ENCODE peak calls at places on chromosomes 5 and 9, in six cellular contexts. D, E, F, C, O and Y are unnamed samples.

GRCh38 chr5:83595217-83595616 is 123.7 kb downstream of the VCAN start:
- DNase-seq in C (no peak), O (no peak), F (no peak), E (no peak), D (no peak), Y (no peak)

GRCh38 chr5:172667786-172668735 is 27.0 kb downstream of the NEURL1B start:
- DNase-seq in C (no peak), F (no peak), D (no peak), E (no peak), O (no peak), Y (no peak)

GRCh38 chr9:2726620-2727335 is 9.5 kb downstream of the KCNV2 start:
- DNase-seq in E (peak), O (no peak), F (no peak), C (no peak), D (no peak), Y (no peak)

GRCh38 chr5:73176250-73176649 is 3.3 kb downstream of the TMEM174 start:
- DNase-seq in C (no peak), E (peak), D (no peak), F (no peak), O (no peak), Y (no peak)

GRCh38 chr9:126999315-127000068 is 84.9 kb downstream of the RALGPS1 start:
- DNase-seq in O (no peak), D (no peak), E (no peak), F (no peak), C (no peak), Y (no peak)

GRCh38 chr5:30112842-30113241 is 1080.6 kb upstream of the CDH6 start:
- DNase-seq in E (no peak), D (no peak), F (no peak), C (no peak), O (peak), Y (no peak)

GRCh38 chr9:90432951-90433350 is 209.7 kb downstream of the DIRAS2 start:
- DNase-seq in C (no peak), D (no peak), F (no peak), E (no peak), O (no peak), Y (no peak)

GRCh38 chr5:174231961-174232487 is 186.5 kb downstream of the NSG2 start:
- DNase-seq in C (no peak), O (no peak), D (no peak), E (no peak), F (no peak), Y (no peak)

GRCh38 chr9:89523948-89524347 is 26.0 kb upstream of the SEMA4D start:
- DNase-seq in C (peak), D (no peak), E (no peak), F (no peak), O (no peak), Y (no peak)

GRCh38 chr5:1189269-1189668 is 12.1 kb upstream of the SLC6A19 start:
- DNase-seq in C (no peak), O (no peak), D (peak), E (no peak), F (no peak), Y (no peak)

GRCh38 chr5:170581211-170581610 is 77.4 kb downstream of the KCNIP1 start:
- DNase-seq in C (no peak), E (no peak), F (no peak), O (no peak), D (no peak), Y (no peak)

GRCh38 chr9:132669636-132670358 is at the start of gene DDX31:
- DNase-seq in F (peak), C (peak), D (peak), E (peak), O (peak), Y (peak)

GRCh38 chr5:72346396-72346795 is 26.2 kb downstream of the PTCD2 start:
- DNase-seq in O (no peak), F (no peak), C (no peak), E (no peak), D (no peak), Y (no peak)

GRCh38 chr5:35015063-35015462 is 32.7 kb downstream of the AGXT2 start:
- DNase-seq in E (no peak), O (no peak), F (no peak), C (no peak), D (no peak), Y (no peak)

GRCh38 chr9:89883401-89884341 is 278.9 kb downstream of the GADD45G start:
- DNase-seq in F (peak), E (no peak), C (no peak), D (no peak), O (no peak), Y (no peak)

GRCh38 chr5:15560421-15560820 is 60.4 kb downstream of the FBXL7 start:
- DNase-seq in C (no peak), O (no peak), F (no peak), E (no peak), D (no peak), Y (no peak)

GRCh38 chr5:145854651-145855258 is 18.1 kb downstream of the GRXCR2 start:
- DNase-seq in F (no peak), C (peak), D (no peak), E (peak), O (peak), Y (no peak)